ENCODE peak calls at places on chromosomes 6 and 20, in seven cellular contexts. V is fibroblast of lung, N is pancreas, L is GM12878, T is dorsolateral prefrontal cortex, U is Calu3, J is cardiac fibroblast. I is an unnamed sample.

GRCh38 chr20:24485981-24486380 is 16.6 kb downstream of the SYNDIG1 start:
- DNase-seq in V (no peak), N (no peak), L (no peak), T (no peak), U (no peak), J (no peak), I (no peak)

GRCh38 chr6:22247916-22248482 is 48.8 kb downstream of the PRL start:
- DNase-seq in V (peak; percentile 44), N (no peak), L (no peak), T (no peak), U (no peak), J (peak; percentile 39), I (no peak)

GRCh38 chr6:122553697-122554096 is 56.5 kb upstream of the PKIB start:
- DNase-seq in V (no peak), N (no peak), L (no peak), T (no peak), U (no peak), J (no peak), I (no peak)

GRCh38 chr6:4632411-4632810 is 143.8 kb upstream of the CDYL start:
- DNase-seq in V (peak; percentile 44), N (no peak), L (no peak), T (no peak), U (no peak), J (no peak), I (no peak)

GRCh38 chr6:42128460-42129359 is 13.7 kb downstream of the C6orf132 start:
- DNase-seq in V (peak; percentile 15), N (no peak), L (no peak), T (no peak), U (no peak), J (no peak), I (no peak)

GRCh38 chr20:916125-916799 is at the start of gene ANGPT4:
- DNase-seq in V (no peak), N (no peak), L (no peak), T (no peak), U (no peak), J (no peak), I (no peak)

GRCh38 chr6:86193821-86194220 is 551.1 kb upstream of the SYNCRIP start:
- DNase-seq in V (no peak), N (no peak), L (no peak), T (no peak), U (no peak), J (no peak), I (no peak)

GRCh38 chr20:38434310-38434741 is 802 bp downstream of the SNHG17 start:
- DNase-seq in V (peak; percentile 23), N (no peak), L (no peak), T (no peak), U (peak; percentile 30), J (peak; percentile 36), I (no peak)

GRCh38 chr20:33531047-33531877 is 41.4 kb downstream of the CBFA2T2 start:
- DNase-seq in V (peak; percentile 56), N (no peak), L (no peak), T (no peak), U (no peak), J (peak; percentile 51), I (no peak)

GRCh38 chr20:35305682-35306556 is 13.7 kb upstream of the FAM83C start:
- DNase-seq in V (peak; percentile 98), N (no peak), L (no peak), T (peak; percentile 35), U (peak; percentile 96), J (peak; percentile 95), I (no peak)

GRCh38 chr6:4559281-4559875 is 216.8 kb upstream of the CDYL start:
- DNase-seq in V (no peak), N (no peak), L (no peak), T (no peak), U (no peak), J (no peak), I (no peak)

GRCh38 chr20:63073738-63074065 is 66.9 kb upstream of the BHLHE23 start:
- DNase-seq in V (no peak), N (peak; percentile 33), L (no peak), T (no peak), U (no peak), J (no peak), I (no peak)

GRCh38 chr6:69865126-69865525 is 1.2 kb upstream of the COL19A1 start:
- DNase-seq in V (peak; percentile 72), N (no peak), L (no peak), T (no peak), U (no peak), J (peak; percentile 57), I (no peak)

GRCh38 chr6:24743944-24744335 is 25.0 kb upstream of the C6orf62 start:
- DNase-seq in V (no peak), N (no peak), L (peak; percentile 40), T (no peak), U (no peak), J (no peak), I (no peak)

GRCh38 chr6:67736816-67737215 is 898.3 kb upstream of the ADGRB3 start:
- DNase-seq in V (no peak), N (no peak), L (no peak), T (no peak), U (no peak), J (no peak), I (no peak)

GRCh38 chr20:9550283-9550682 is 35.9 kb downstream of the LAMP5 start:
- DNase-seq in V (no peak), N (no peak), L (no peak), T (no peak), U (no peak), J (no peak), I (no peak)
- TF ChIP-seq CTCF in V (no peak), N (no peak), L (no peak), T (no peak), U (no peak), J (no peak), I (no peak)

GRCh38 chr20:4665591-4665990 is 56.1 kb upstream of the PRND start:
- DNase-seq in V (no peak), N (no peak), L (no peak), T (no peak), U (no peak), J (no peak), I (no peak)

GRCh38 chr20:4666001-4666470 is 55.7 kb upstream of the PRND start:
- DNase-seq in V (peak; percentile 30), N (no peak), L (no peak), T (no peak), U (no peak), J (peak; percentile 42), I (no peak)

GRCh38 chr20:4667836-4668235 is 53.9 kb upstream of the PRND start:
- DNase-seq in V (no peak), N (no peak), L (no peak), T (no peak), U (no peak), J (no peak), I (no peak)

GRCh38 chr20:4664691-4665360 is 56.9 kb upstream of the PRND start:
- DNase-seq in V (no peak), N (no peak), L (no peak), T (no peak), U (no peak), J (no peak), I (no peak)

GRCh38 chr20:4667371-4667773 is 54.3 kb upstream of the PRND start:
- DNase-seq in V (no peak), N (no peak), L (no peak), T (no peak), U (no peak), J (no peak), I (no peak)
- TF ChIP-seq CTCF in V (no peak), N (no peak), L (no peak), T (no peak), U (no peak), J (no peak), I (no peak)

GRCh38 chr6:160348552-160349441 is 619 bp downstream of the SLC22A3 start:
- DNase-seq in V (peak; percentile 15), N (peak; percentile 71), L (no peak), T (no peak), U (peak; percentile 58), J (peak; percentile 51), I (no peak)
- TF ChIP-seq CTCF in V (no peak), N (no peak), L (no peak), T (no peak), U (no peak), J (no peak), I (no peak)

GRCh38 chr6:89925826-89926225 is 31.6 kb downstream of the GJA10 start:
- DNase-seq in V (peak; percentile 9), N (no peak), L (no peak), T (no peak), U (no peak), J (no peak), I (no peak)
- TF ChIP-seq CTCF in V (no peak), N (no peak), L (no peak), T (no peak), U (no peak), J (no peak), I (no peak)

GRCh38 chr6:150876598-150876997 is 11.1 kb downstream of the MTHFD1L start:
- DNase-seq in V (peak; percentile 59), N (peak; percentile 85), L (no peak), T (peak; percentile 24), U (no peak), J (peak; percentile 64), I (no peak)
- TF ChIP-seq CTCF in V (peak; percentile 25), N (no peak), L (no peak), T (no peak), U (no peak), J (no peak), I (no peak)

I was measured in GM12864.